ENCODE peak calls at places on chromosomes 2 and 18, in five cellular contexts. O is mesenchymal stem cell, R is psoas muscle, L is left ventricle myocardium inferior, U is HCEC 1CT. E is an unnamed sample.
A peak's percentile ranks its signal among the peaks of the same experiment; 100 is the strongest.

GRCh38 chr2:98180456-98180855 is 93.5 kb downstream of the VWA3B start:
- DNase-seq in O (no peak), R (no peak), U (no peak), L (no peak), E (no peak)

GRCh38 chr18:58057291-58057965 is 13.4 kb downstream of the NEDD4L start:
- DNase-seq in U (no peak), O (no peak), L (no peak), R (no peak), E (no peak)

GRCh38 chr18:79454034-79454735 is 58.5 kb downstream of the NFATC1 start:
- DNase-seq in U (no peak), O (peak; percentile 8), R (no peak), L (peak; percentile 65), E (no peak)

GRCh38 chr2:157839162-157839801 is 36.8 kb downstream of the ACVR1 start:
- DNase-seq in L (no peak), R (peak; percentile 23), O (peak; percentile 87), U (peak; percentile 50), E (no peak)

GRCh38 chr2:140759431-140760156 is 1371.2 kb downstream of the LRP1B start:
- DNase-seq in O (no peak), L (no peak), U (no peak), R (no peak), E (no peak)

GRCh38 chr2:1989216-1989615 is 244.9 kb upstream of the PXDN start:
- DNase-seq in R (no peak), O (no peak), U (no peak), L (no peak), E (peak; percentile 44)

GRCh38 chr2:151786493-151786892 is 41.7 kb downstream of the ARL5A start:
- DNase-seq in O (no peak), L (no peak), U (no peak), R (no peak), E (no peak)

GRCh38 chr18:47594621-47595086 is 335.8 kb downstream of the SMAD2 start:
- DNase-seq in U (no peak), L (no peak), R (no peak), O (no peak), E (no peak)

GRCh38 chr18:27184115-27185024 is 738 bp downstream of the CHST9 start:
- DNase-seq in O (no peak), U (no peak), R (no peak), L (no peak), E (no peak)

GRCh38 chr2:231318436-231318835 is 77.1 kb upstream of the B3GNT7 start:
- DNase-seq in U (no peak), O (no peak), R (no peak), L (peak; percentile 69), E (no peak)

GRCh38 chr2:60480089-60480773 is 73.2 kb downstream of the BCL11A start:
- DNase-seq in U (no peak), L (no peak), R (no peak), O (no peak), E (no peak)

GRCh38 chr2:75340560-75340959 is 141.2 kb upstream of the TACR1 start:
- DNase-seq in O (peak; percentile 21), L (no peak), R (no peak), U (peak; percentile 17), E (no peak)

GRCh38 chr18:3529597-3529996 is 79.6 kb downstream of the TGIF1 start:
- DNase-seq in R (no peak), U (peak; percentile 18), L (no peak), O (no peak), E (no peak)